ENCODE peak calls at places on chromosomes 2 and 18, in six cellular contexts. X is body of pancreas, H is stomach, R is PC-3, S is pancreas, Z is left lung. J is an unnamed sample.

GRCh38 chr18:3529077-3529476 is 79.1 kb downstream of the TGIF1 start:
- DNase-seq in S (no peak), R (no peak), Z (no peak), H (no peak), X (no peak), J (no peak)

GRCh38 chr2:157336137-157336721 is 10.6 kb upstream of the ERMN start:
- DNase-seq in X (peak), Z (no peak), S (no peak), R (peak), H (peak), J (no peak)

GRCh38 chr18:22683196-22683676 is 249.9 kb upstream of the RBBP8 start:
- DNase-seq in R (peak), Z (peak), X (peak), S (peak), H (peak), J (no peak)

GRCh38 chr2:7902251-7902765 is 779.5 kb upstream of the ID2 start:
- DNase-seq in X (no peak), H (no peak), R (no peak), S (no peak), Z (no peak), J (no peak)

GRCh38 chr18:78727057-78727739 is 252.4 kb upstream of the SALL3 start:
- DNase-seq in S (no peak), R (no peak), H (peak), X (no peak), Z (no peak), J (peak)

GRCh38 chr18:26656401-26656943 is 108.1 kb upstream of the KCTD1 start:
- DNase-seq in H (no peak), R (no peak), Z (no peak), S (peak), X (no peak), J (no peak)

GRCh38 chr18:39350916-39351315 is 1785.3 kb upstream of the CELF4 start:
- DNase-seq in S (no peak), R (no peak), H (no peak), X (no peak), Z (no peak), J (no peak)

GRCh38 chr18:741931-742512 is 29.6 kb upstream of the ENOSF1 start:
- DNase-seq in S (no peak), R (peak), X (no peak), H (no peak), Z (no peak), J (no peak)

GRCh38 chr2:8488001-8488738 is 193.7 kb upstream of the ID2 start:
- DNase-seq in X (peak), R (no peak), H (no peak), S (no peak), Z (no peak), J (no peak)

GRCh38 chr2:203796278-203796677 is 71.3 kb upstream of the CTLA4 start:
- DNase-seq in R (no peak), H (no peak), X (no peak), S (no peak), Z (no peak), J (no peak)

GRCh38 chr2:64859208-64860161 is 129.7 kb upstream of the SLC1A4 start:
- DNase-seq in Z (peak), H (peak), S (peak), X (peak), R (peak), J (peak)

DNA sequence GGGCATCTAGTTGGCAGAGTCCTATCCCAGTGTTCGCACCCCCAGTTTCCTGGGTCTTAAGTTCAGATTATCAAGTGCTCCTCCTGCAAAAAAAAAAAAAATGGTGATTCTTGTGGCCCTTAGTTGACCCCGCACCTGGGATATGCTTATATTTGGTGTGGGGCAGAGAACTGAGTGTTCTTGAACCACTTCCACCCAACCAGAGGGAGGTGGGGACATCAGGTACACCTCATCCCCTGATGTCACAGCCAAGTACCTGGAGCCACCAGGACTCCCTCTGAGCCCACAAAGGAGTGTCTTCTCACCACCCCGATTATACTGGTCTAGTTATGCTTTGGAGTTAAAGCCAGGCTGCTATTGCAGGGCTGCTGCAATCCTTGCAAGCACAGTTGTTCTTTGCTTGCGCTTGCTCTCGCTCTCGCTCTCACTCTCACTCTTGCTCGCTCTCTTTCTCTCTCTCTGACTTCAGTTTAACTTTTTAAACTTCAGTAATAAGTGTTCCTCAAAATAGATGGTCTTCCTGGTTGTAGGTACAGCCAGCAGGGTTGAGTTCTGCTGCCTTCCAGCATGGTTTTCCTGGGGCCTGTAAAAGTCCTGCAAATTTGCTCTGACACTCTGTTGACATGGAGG is 265.7 kb downstream of the NEDD4L start:
- DNase-seq in Z (no peak), S (no peak), X (peak), H (no peak), R (no peak), J (no peak)
- H3K4me3 ChIP-seq in Z (no peak), S (no peak), X (no peak), H (no peak), R (no peak), J (no peak)

GRCh38 chr2:15410884-15411283 is 150.2 kb downstream of the NBAS start:
- DNase-seq in X (no peak), Z (no peak), H (no peak), R (no peak), S (no peak), J (no peak)
- H3K27ac ChIP-seq in X (no peak), Z (no peak), H (no peak), R (no peak), S (no peak), J (no peak)

GRCh38 chr2:101197215-101197745 is 46.1 kb upstream of the TBC1D8 start:
- DNase-seq in X (no peak), H (no peak), R (peak), Z (no peak), S (no peak), J (no peak)
- TF ChIP-seq CTCF in X (peak), H (peak), R (peak), Z (no peak), S (peak), J (no peak)

DNA sequence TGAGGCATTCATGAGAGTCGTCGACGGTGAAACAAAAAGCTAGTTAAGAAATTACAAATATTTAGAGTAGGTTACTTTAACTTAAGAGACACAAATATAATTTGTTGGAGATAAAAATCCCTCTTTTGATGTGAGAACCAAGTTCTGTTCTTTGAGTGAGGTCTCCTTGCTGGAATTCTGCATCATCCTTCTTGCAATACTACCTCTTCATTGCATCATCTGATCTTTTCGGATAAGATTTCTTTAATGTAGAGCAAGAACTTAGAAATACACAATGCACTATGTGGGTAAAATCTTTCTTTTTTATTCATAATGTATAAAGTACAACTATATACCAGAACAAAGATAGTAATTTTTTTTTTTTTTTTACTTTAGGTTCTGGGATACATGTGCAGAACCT is 118.4 kb downstream of the ARL4C start:
- DNase-seq in X (no peak), R (no peak), S (no peak), Z (no peak), H (no peak), J (no peak)
- H3K4me3 ChIP-seq in X (no peak), R (no peak), S (no peak), Z (no peak), H (no peak), J (no peak)

DNA sequence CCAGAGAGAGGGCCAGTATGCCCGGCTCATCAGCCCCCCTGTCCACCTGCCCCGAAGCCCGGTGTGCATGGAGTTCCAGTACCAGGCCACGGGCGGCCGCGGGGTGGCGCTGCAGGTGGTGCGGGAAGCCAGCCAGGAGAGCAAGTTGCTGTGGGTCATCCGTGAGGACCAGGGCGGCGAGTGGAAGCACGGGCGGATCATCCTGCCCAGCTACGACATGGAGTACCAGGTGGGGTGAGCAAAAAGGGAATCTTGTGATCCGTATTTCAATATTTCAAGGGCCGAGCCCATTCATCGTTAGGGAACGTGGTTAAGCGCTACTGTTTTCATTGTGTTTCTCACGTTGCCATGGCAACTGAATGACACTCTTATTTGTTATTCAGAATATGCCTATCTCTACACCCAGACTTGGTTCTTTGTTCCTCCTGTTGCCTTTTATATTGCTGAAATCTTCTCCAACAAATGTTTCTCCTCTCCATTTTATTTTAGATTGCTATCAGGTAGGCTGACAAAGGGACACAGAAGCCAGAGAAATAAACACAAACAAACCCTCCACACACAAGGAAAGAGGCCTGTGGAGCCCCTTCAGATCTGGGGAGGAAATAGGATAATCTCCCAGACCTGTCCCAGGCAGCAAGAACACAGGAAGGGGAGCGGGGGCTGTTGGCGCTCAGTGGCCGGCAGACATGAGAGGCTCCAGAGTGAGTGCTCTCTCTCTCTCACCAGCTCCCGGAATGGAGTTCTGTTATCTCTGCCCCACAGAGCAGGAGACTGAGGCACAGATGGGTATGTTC is 81.6 kb downstream of the NRP2 start:
- DNase-seq in H (peak), Z (peak), S (peak), R (no peak), X (peak), J (peak)
- H3K27ac ChIP-seq in H (peak), Z (peak), S (no peak), R (no peak), X (no peak), J (peak)

DNA sequence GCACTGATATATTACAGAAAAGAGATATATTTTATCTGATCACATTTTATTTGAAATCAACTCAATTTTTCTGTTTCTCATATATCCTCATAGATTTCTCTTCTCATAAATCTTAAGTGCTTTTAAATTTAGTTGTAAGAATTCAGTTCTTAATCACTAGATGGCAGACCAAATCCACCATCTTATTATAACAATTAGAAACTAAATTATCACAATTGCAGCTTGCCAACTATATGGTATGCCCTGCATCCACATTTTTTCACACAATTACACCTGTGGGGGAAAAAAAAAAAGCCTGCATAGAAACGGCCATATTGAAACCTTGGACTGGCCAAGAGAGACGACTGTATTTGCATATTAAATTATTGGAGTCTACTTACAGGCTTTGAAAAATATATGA is 64.4 kb downstream of the COL5A2 start:
- DNase-seq in H (no peak), Z (no peak), S (no peak), X (no peak), R (peak), J (no peak)
- TF ChIP-seq CTCF in H (no peak), Z (no peak), S (no peak), X (no peak), R (peak), J (no peak)

GRCh38 chr18:57146956-57147636 is at the start of gene BOD1L2:
- DNase-seq in X (no peak), H (no peak), S (no peak), R (no peak), Z (no peak), J (no peak)
- H3K4me3 ChIP-seq in X (no peak), H (no peak), S (no peak), R (no peak), Z (no peak), J (no peak)

GRCh38 chr2:48358982-48359381 is 171.0 kb upstream of the STON1 start:
- DNase-seq in S (no peak), X (no peak), Z (no peak), R (no peak), H (no peak), J (no peak)

GRCh38 chr2:48356701-48357322 is 173.1 kb upstream of the STON1 start:
- DNase-seq in Z (no peak), X (no peak), S (no peak), H (no peak), R (no peak), J (no peak)

GRCh38 chr2:48357351-48357750 is 172.6 kb upstream of the STON1 start:
- DNase-seq in H (no peak), Z (no peak), S (no peak), X (no peak), R (no peak), J (no peak)

GRCh38 chr2:48355494-48355893 is 174.5 kb upstream of the STON1 start:
- DNase-seq in R (no peak), H (no peak), X (no peak), Z (no peak), S (no peak), J (no peak)
- H3K27ac ChIP-seq in R (no peak), H (no peak), X (no peak), Z (no peak), S (no peak), J (no peak)